ENCODE peak calls at places on chromosomes 13 and 19, in four cellular contexts. I is NCI-H1436, Q is NCI-H774, R is Peyer's patch. W is an unnamed sample.
A peak's percentile ranks its signal among the peaks of the same experiment; 100 is the strongest.

GRCh38 chr13:46495647-46496046 is 57.3 kb upstream of the LRCH1 start:
- DNase-seq in I (no peak), Q (no peak), R (no peak), W (no peak)

GRCh38 chr13:37753776-37754175 is 115.8 kb downstream of the TRPC4 start:
- DNase-seq in I (no peak), Q (no peak), R (no peak), W (no peak)

GRCh38 chr13:110574161-110574560 is 12.6 kb upstream of the RAB20 start:
- DNase-seq in I (no peak), Q (no peak), R (no peak), W (no peak)

GRCh38 chr13:41111454-41111853 is 21.1 kb downstream of the KBTBD6 start:
- DNase-seq in I (no peak), Q (no peak), R (no peak), W (no peak)

GRCh38 chr13:82275644-82276043 is 1606.6 kb downstream of the SLITRK1 start:
- DNase-seq in I (no peak), Q (no peak), R (no peak), W (no peak)

GRCh38 chr13:80824231-80824630 is 483.3 kb upstream of the SPRY2 start:
- DNase-seq in I (no peak), Q (no peak), R (no peak), W (no peak)

GRCh38 chr13:42832341-42833153 is 51.2 kb downstream of the FAM216B start:
- DNase-seq in I (no peak), Q (no peak), R (no peak), W (no peak)

GRCh38 chr13:52599037-52599852 is 43.0 kb upstream of the HNRNPA1L2 start:
- DNase-seq in I (no peak), Q (no peak), R (no peak), W (no peak)

GRCh38 chr19:35712529-35712909 is 5.3 kb upstream of the KMT2B start:
- DNase-seq in I (no peak), Q (no peak), R (no peak), W (no peak)

GRCh38 chr13:113448545-113448884 is 4.8 kb downstream of the ADPRHL1 start:
- DNase-seq in I (no peak), Q (peak; percentile 75), R (no peak), W (peak; percentile 52)

GRCh38 chr19:6654347-6655310 is 15.3 kb downstream of the TNFSF14 start:
- DNase-seq in I (no peak), Q (no peak), R (no peak), W (no peak)

GRCh38 chr19:8615813-8616596 is 5.5 kb upstream of the ADAMTS10 start:
- DNase-seq in I (no peak), Q (no peak), R (peak; percentile 68), W (peak; percentile 46)

GRCh38 chr19:925912-926594 is at the start of gene ARID3A:
- DNase-seq in I (peak; percentile 63), Q (no peak), R (no peak), W (peak; percentile 51)

GRCh38 chr19:12834976-12835757 is 788 bp upstream of the RTBDN start:
- DNase-seq in I (peak; percentile 53), Q (peak; percentile 72), R (no peak), W (peak; percentile 47)

GRCh38 chr13:77891486-77891885 is 27.1 kb downstream of the EDNRB start:
- DNase-seq in I (no peak), Q (no peak), R (no peak), W (no peak)

GRCh38 chr13:93220073-93220472 is 6.5 kb upstream of the GPC6 start:
- DNase-seq in I (no peak), Q (no peak), R (no peak), W (no peak)

GRCh38 chr13:113975416-113975815 is 1.5 kb upstream of the C13orf46 start:
- DNase-seq in I (no peak), Q (no peak), R (peak; percentile 31), W (no peak)

GRCh38 chr13:29563941-29564340 is 31.5 kb downstream of the SLC7A1 start:
- DNase-seq in I (no peak), Q (no peak), R (no peak), W (no peak)

GRCh38 chr19:6062961-6063575 is 47.2 kb downstream of the RFX2 start:
- DNase-seq in I (no peak), Q (no peak), R (no peak), W (peak; percentile 22)